ENCODE peak calls at places on chromosomes 5 and 9, in six cellular contexts. One of them, this sample, is unnamed.
A peak's percentile ranks its signal among the peaks of the same experiment; 100 is the strongest.

GRCh38 chr5:1349246-1349645 is 4.3 kb upstream of the CLPTM1L start:
- DNase-seq in fibroblast of pulmonary artery: no peak
- DNase-seq in AG09309: no peak
- DNase-seq in brain microvascular endothelial cell: no peak
- DNase-seq in OCI-LY7: no peak
- DNase-seq in ovary: no peak
- DNase-seq in this sample: no peak

GRCh38 chr5:6732634-6733410 is 19.6 kb downstream of the TENT4A start:
- DNase-seq in fibroblast of pulmonary artery: peak; percentile 82
- DNase-seq in AG09309: peak; percentile 24
- DNase-seq in brain microvascular endothelial cell: peak; percentile 62
- DNase-seq in OCI-LY7: no peak
- DNase-seq in ovary: no peak
- DNase-seq in this sample: peak; percentile 39

GRCh38 chr9:86747711-86748110 is 199.6 kb downstream of the GAS1 start:
- DNase-seq in fibroblast of pulmonary artery: no peak
- DNase-seq in AG09309: no peak
- DNase-seq in brain microvascular endothelial cell: no peak
- DNase-seq in OCI-LY7: no peak
- DNase-seq in ovary: no peak
- DNase-seq in this sample: no peak

GRCh38 chr5:161966544-161966943 is 101.0 kb upstream of the GABRG2 start:
- DNase-seq in fibroblast of pulmonary artery: no peak
- DNase-seq in AG09309: no peak
- DNase-seq in brain microvascular endothelial cell: no peak
- DNase-seq in OCI-LY7: peak; percentile 7
- DNase-seq in ovary: no peak
- DNase-seq in this sample: no peak

GRCh38 chr5:141805874-141806273 is 72.3 kb downstream of the PCDH1 start:
- DNase-seq in fibroblast of pulmonary artery: peak; percentile 32
- DNase-seq in AG09309: no peak
- DNase-seq in brain microvascular endothelial cell: no peak
- DNase-seq in OCI-LY7: no peak
- DNase-seq in ovary: no peak
- DNase-seq in this sample: no peak

GRCh38 chr5:163612358-163613149 is 107.1 kb downstream of the MAT2B start:
- DNase-seq in fibroblast of pulmonary artery: no peak
- DNase-seq in AG09309: no peak
- DNase-seq in brain microvascular endothelial cell: no peak
- DNase-seq in OCI-LY7: no peak
- DNase-seq in ovary: no peak
- DNase-seq in this sample: no peak

GRCh38 chr5:160423025-160423554 is 1.4 kb downstream of the PTTG1 start:
- DNase-seq in fibroblast of pulmonary artery: no peak
- DNase-seq in AG09309: no peak
- DNase-seq in brain microvascular endothelial cell: no peak
- DNase-seq in OCI-LY7: no peak
- DNase-seq in ovary: no peak
- DNase-seq in this sample: no peak

GRCh38 chr5:132060501-132061161 is at the start of gene IL3:
- DNase-seq in fibroblast of pulmonary artery: no peak
- DNase-seq in AG09309: no peak
- DNase-seq in brain microvascular endothelial cell: no peak
- DNase-seq in OCI-LY7: no peak
- DNase-seq in ovary: no peak
- DNase-seq in this sample: peak; percentile 7

GRCh38 chr9:112570731-112571167 is 84.1 kb downstream of the KIAA1958 start:
- DNase-seq in fibroblast of pulmonary artery: no peak
- DNase-seq in AG09309: no peak
- DNase-seq in brain microvascular endothelial cell: no peak
- DNase-seq in OCI-LY7: no peak
- DNase-seq in ovary: peak; percentile 61
- DNase-seq in this sample: no peak

GRCh38 chr9:4196886-4197285 is 103.0 kb downstream of the GLIS3 start:
- DNase-seq in fibroblast of pulmonary artery: peak; percentile 34
- DNase-seq in AG09309: no peak
- DNase-seq in brain microvascular endothelial cell: no peak
- DNase-seq in OCI-LY7: peak; percentile 0
- DNase-seq in ovary: no peak
- DNase-seq in this sample: no peak

GRCh38 chr5:135594416-135594960 is 15.7 kb upstream of the CXCL14 start:
- DNase-seq in fibroblast of pulmonary artery: no peak
- DNase-seq in AG09309: no peak
- DNase-seq in brain microvascular endothelial cell: no peak
- DNase-seq in OCI-LY7: no peak
- DNase-seq in ovary: no peak
- DNase-seq in this sample: no peak

GRCh38 chr5:1666221-1666620 is 133.4 kb downstream of the MRPL36 start:
- DNase-seq in fibroblast of pulmonary artery: no peak
- DNase-seq in AG09309: no peak
- DNase-seq in brain microvascular endothelial cell: no peak
- DNase-seq in OCI-LY7: no peak
- DNase-seq in ovary: no peak
- DNase-seq in this sample: no peak

GRCh38 chr9:111586378-111586777 is 13.1 kb downstream of the PTGR1 start:
- DNase-seq in fibroblast of pulmonary artery: no peak
- DNase-seq in AG09309: no peak
- DNase-seq in brain microvascular endothelial cell: no peak
- DNase-seq in OCI-LY7: no peak
- DNase-seq in ovary: no peak
- DNase-seq in this sample: no peak

GRCh38 chr5:93245226-93245625 is 335.8 kb downstream of the NR2F1-AS1 start:
- DNase-seq in fibroblast of pulmonary artery: no peak
- DNase-seq in AG09309: no peak
- DNase-seq in brain microvascular endothelial cell: no peak
- DNase-seq in OCI-LY7: no peak
- DNase-seq in ovary: no peak
- DNase-seq in this sample: no peak

GRCh38 chr5:154087260-154087659 is 48.5 kb downstream of the MFAP3 start:
- DNase-seq in fibroblast of pulmonary artery: peak; percentile 6
- DNase-seq in AG09309: no peak
- DNase-seq in brain microvascular endothelial cell: peak; percentile 86
- DNase-seq in OCI-LY7: no peak
- DNase-seq in ovary: no peak
- DNase-seq in this sample: no peak

GRCh38 chr9:20529837-20530236 is 92.5 kb downstream of the MLLT3 start:
- DNase-seq in fibroblast of pulmonary artery: no peak
- DNase-seq in AG09309: no peak
- DNase-seq in brain microvascular endothelial cell: no peak
- DNase-seq in OCI-LY7: no peak
- DNase-seq in ovary: no peak
- DNase-seq in this sample: no peak

GRCh38 chr5:84017704-84018240 is 297.1 kb upstream of the HAPLN1 start:
- DNase-seq in fibroblast of pulmonary artery: no peak
- DNase-seq in AG09309: no peak
- DNase-seq in brain microvascular endothelial cell: peak; percentile 31
- DNase-seq in OCI-LY7: no peak
- DNase-seq in ovary: no peak
- DNase-seq in this sample: no peak

GRCh38 chr5:38642194-38642987 is 85.9 kb upstream of the LIFR start:
- DNase-seq in fibroblast of pulmonary artery: no peak
- DNase-seq in AG09309: no peak
- DNase-seq in brain microvascular endothelial cell: no peak
- DNase-seq in OCI-LY7: no peak
- DNase-seq in ovary: no peak
- DNase-seq in this sample: no peak

GRCh38 chr9:27572566-27572917 is 739 bp downstream of the C9orf72 start:
- DNase-seq in fibroblast of pulmonary artery: peak; percentile 51
- DNase-seq in AG09309: no peak
- DNase-seq in brain microvascular endothelial cell: peak; percentile 34
- DNase-seq in OCI-LY7: peak; percentile 61
- DNase-seq in ovary: no peak
- DNase-seq in this sample: peak; percentile 32

GRCh38 chr5:160743027-160743426 is 109.0 kb downstream of the ATP10B start:
- DNase-seq in fibroblast of pulmonary artery: no peak
- DNase-seq in AG09309: no peak
- DNase-seq in brain microvascular endothelial cell: no peak
- DNase-seq in OCI-LY7: no peak
- DNase-seq in ovary: no peak
- DNase-seq in this sample: no peak

GRCh38 chr5:61301820-61302563 is 30.1 kb upstream of the ZSWIM6 start:
- DNase-seq in fibroblast of pulmonary artery: peak; percentile 99
- DNase-seq in AG09309: peak; percentile 97
- DNase-seq in brain microvascular endothelial cell: peak; percentile 99
- DNase-seq in OCI-LY7: no peak
- DNase-seq in ovary: peak; percentile 25
- DNase-seq in this sample: no peak

GRCh38 chr5:157485811-157486739 is 26.1 kb downstream of the NIPAL4 start:
- DNase-seq in fibroblast of pulmonary artery: no peak
- DNase-seq in AG09309: no peak
- DNase-seq in brain microvascular endothelial cell: no peak
- DNase-seq in OCI-LY7: peak; percentile 87
- DNase-seq in ovary: no peak
- DNase-seq in this sample: no peak

GRCh38 chr5:14156611-14157493 is 13.7 kb downstream of the TRIO start:
- DNase-seq in fibroblast of pulmonary artery: peak; percentile 94
- DNase-seq in AG09309: peak; percentile 90
- DNase-seq in brain microvascular endothelial cell: peak; percentile 97
- DNase-seq in OCI-LY7: peak; percentile 40
- DNase-seq in ovary: no peak
- DNase-seq in this sample: no peak

GRCh38 chr5:135128361-135128760 is 94.3 kb upstream of the PITX1 start:
- DNase-seq in fibroblast of pulmonary artery: no peak
- DNase-seq in AG09309: no peak
- DNase-seq in brain microvascular endothelial cell: no peak
- DNase-seq in OCI-LY7: no peak
- DNase-seq in ovary: no peak
- DNase-seq in this sample: no peak

GRCh38 chr9:135090547-135090946 is 3.1 kb downstream of the OLFM1 start:
- DNase-seq in fibroblast of pulmonary artery: no peak
- DNase-seq in AG09309: no peak
- DNase-seq in brain microvascular endothelial cell: no peak
- DNase-seq in OCI-LY7: no peak
- DNase-seq in ovary: no peak
- DNase-seq in this sample: no peak

DNA sequence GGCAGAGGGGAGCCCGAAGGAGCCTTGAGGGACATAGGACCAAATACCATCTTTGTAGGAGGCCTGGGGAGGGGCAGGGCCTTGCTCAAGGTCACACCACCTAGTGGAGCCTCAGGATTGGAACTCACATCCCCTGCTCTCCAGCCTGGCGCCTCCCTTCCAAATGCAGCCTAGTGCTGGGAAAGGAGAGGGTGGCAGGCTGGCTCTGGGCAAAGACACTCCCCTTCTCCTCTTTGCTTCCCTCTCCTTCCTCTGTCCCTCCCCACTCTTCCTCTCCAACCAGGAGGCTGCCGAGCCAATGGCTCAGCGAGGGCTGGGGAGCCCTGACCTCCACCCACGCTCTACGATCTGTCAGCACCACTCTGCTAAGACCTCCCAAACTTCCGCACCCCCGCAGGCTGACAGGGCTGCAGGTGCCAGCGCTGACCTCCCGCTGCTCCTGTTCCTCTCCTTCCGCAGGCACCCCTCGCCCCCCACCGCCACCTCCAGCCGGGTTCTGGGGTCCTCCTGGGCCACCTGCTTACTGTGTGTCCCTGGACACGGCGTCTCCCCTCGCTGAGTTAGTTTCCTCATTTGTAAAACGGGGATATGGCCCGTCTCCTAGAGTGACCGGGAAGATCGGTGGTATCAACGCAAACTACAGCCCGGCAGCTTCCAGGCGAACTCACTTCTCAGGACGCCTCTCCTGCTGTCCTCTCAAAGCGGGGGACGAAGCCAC is 52.9 kb downstream of the C9orf50 start:
- DNase-seq in fibroblast of pulmonary artery: peak; percentile 62
- DNase-seq in AG09309: peak; percentile 10
- DNase-seq in brain microvascular endothelial cell: no peak
- DNase-seq in OCI-LY7: no peak
- DNase-seq in ovary: peak; percentile 59
- DNase-seq in this sample: no peak
- TF ChIP-seq CTCF in fibroblast of pulmonary artery: no peak
- TF ChIP-seq CTCF in AG09309: peak; percentile 16
- TF ChIP-seq CTCF in brain microvascular endothelial cell: peak; percentile 14
- TF ChIP-seq CTCF in OCI-LY7: no peak
- TF ChIP-seq CTCF in ovary: no peak
- TF ChIP-seq CTCF in this sample: no peak

GRCh38 chr5:79774171-79774854 is 84.7 kb downstream of the CMYA5 start:
- DNase-seq in fibroblast of pulmonary artery: peak; percentile 29
- DNase-seq in AG09309: no peak
- DNase-seq in brain microvascular endothelial cell: no peak
- DNase-seq in OCI-LY7: peak; percentile 20
- DNase-seq in ovary: no peak
- DNase-seq in this sample: no peak
- TF ChIP-seq CTCF in fibroblast of pulmonary artery: peak; percentile 39
- TF ChIP-seq CTCF in AG09309: peak; percentile 32
- TF ChIP-seq CTCF in brain microvascular endothelial cell: peak; percentile 60
- TF ChIP-seq CTCF in OCI-LY7: peak; percentile 61
- TF ChIP-seq CTCF in ovary: no peak
- TF ChIP-seq CTCF in this sample: no peak

GRCh38 chr9:108271646-108272349 is 584.0 kb downstream of the ACTL7B start:
- DNase-seq in fibroblast of pulmonary artery: peak; percentile 69
- DNase-seq in AG09309: peak; percentile 69
- DNase-seq in brain microvascular endothelial cell: peak; percentile 67
- DNase-seq in OCI-LY7: no peak
- DNase-seq in ovary: no peak
- DNase-seq in this sample: no peak

GRCh38 chr9:108271236-108271635 is 584.5 kb downstream of the ACTL7B start:
- DNase-seq in fibroblast of pulmonary artery: no peak
- DNase-seq in AG09309: no peak
- DNase-seq in brain microvascular endothelial cell: no peak
- DNase-seq in OCI-LY7: no peak
- DNase-seq in ovary: no peak
- DNase-seq in this sample: no peak

GRCh38 chr9:108272350-108272899 is 583.4 kb downstream of the ACTL7B start:
- DNase-seq in fibroblast of pulmonary artery: peak; percentile 73
- DNase-seq in AG09309: no peak
- DNase-seq in brain microvascular endothelial cell: peak; percentile 18
- DNase-seq in OCI-LY7: peak; percentile 2
- DNase-seq in ovary: peak; percentile 16
- DNase-seq in this sample: no peak

GRCh38 chr9:108269421-108269820 is 586.4 kb downstream of the ACTL7B start:
- DNase-seq in fibroblast of pulmonary artery: no peak
- DNase-seq in AG09309: no peak
- DNase-seq in brain microvascular endothelial cell: no peak
- DNase-seq in OCI-LY7: no peak
- DNase-seq in ovary: no peak
- DNase-seq in this sample: no peak

DNA sequence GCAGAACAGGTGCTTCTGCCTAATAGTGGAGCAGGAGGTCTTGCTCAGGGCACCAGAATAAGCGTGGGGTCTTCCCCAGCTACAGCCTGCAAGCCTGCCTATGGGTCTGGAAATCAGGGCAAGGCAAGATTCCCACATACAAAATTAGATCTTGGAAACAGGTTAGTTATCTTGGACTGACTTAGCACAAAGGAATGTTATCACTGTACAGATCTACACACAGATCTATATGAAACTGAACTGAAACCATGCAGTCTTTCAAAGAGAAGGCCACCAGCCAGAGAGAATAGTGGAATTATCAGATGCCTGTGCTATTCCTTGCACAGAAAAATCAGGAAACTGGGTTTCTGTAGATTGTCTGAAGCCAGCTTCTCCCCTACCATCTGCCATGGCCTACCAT is 585.7 kb downstream of the ACTL7B start:
- DNase-seq in fibroblast of pulmonary artery: no peak
- DNase-seq in AG09309: no peak
- DNase-seq in brain microvascular endothelial cell: no peak
- DNase-seq in OCI-LY7: no peak
- DNase-seq in ovary: no peak
- DNase-seq in this sample: no peak
- TF ChIP-seq CTCF in fibroblast of pulmonary artery: no peak
- TF ChIP-seq CTCF in AG09309: no peak
- TF ChIP-seq CTCF in brain microvascular endothelial cell: peak; percentile 31
- TF ChIP-seq CTCF in OCI-LY7: no peak
- TF ChIP-seq CTCF in ovary: no peak
- TF ChIP-seq CTCF in this sample: no peak

GRCh38 chr9:21994996-21995651 is 533 bp downstream of the CDKN2B-AS1 start:
- DNase-seq in fibroblast of pulmonary artery: peak; percentile 74
- DNase-seq in AG09309: no peak
- DNase-seq in brain microvascular endothelial cell: peak; percentile 64
- DNase-seq in OCI-LY7: peak; percentile 93
- DNase-seq in ovary: peak; percentile 26
- DNase-seq in this sample: no peak
- TF ChIP-seq CTCF in fibroblast of pulmonary artery: no peak
- TF ChIP-seq CTCF in AG09309: peak; percentile 5
- TF ChIP-seq CTCF in brain microvascular endothelial cell: peak; percentile 1
- TF ChIP-seq CTCF in OCI-LY7: no peak
- TF ChIP-seq CTCF in ovary: no peak
- TF ChIP-seq CTCF in this sample: no peak

This sample was measured in omental fat pad.